ENCODE peak calls at places on chromosomes 12 and 14, in six cellular contexts. One of them, this sample, is unnamed.

GRCh38 chr12:18683603-18684002 is 54.2 kb downstream of the PLCZ1 start:
- DNase-seq in Calu3: no peak
- DNase-seq in adrenal gland: no peak
- DNase-seq in stomach: no peak
- DNase-seq in ascending aorta: no peak
- DNase-seq in cardiac muscle cell: peak; percentile 30
- DNase-seq in this sample: no peak

GRCh38 chr14:104134061-104134965 is 4.1 kb upstream of the KIF26A start:
- DNase-seq in Calu3: no peak
- DNase-seq in adrenal gland: no peak
- DNase-seq in stomach: no peak
- DNase-seq in ascending aorta: no peak
- DNase-seq in cardiac muscle cell: no peak
- DNase-seq in this sample: no peak

GRCh38 chr12:107118624-107119023 is 25.3 kb upstream of the CRY1 start:
- DNase-seq in Calu3: no peak
- DNase-seq in adrenal gland: no peak
- DNase-seq in stomach: no peak
- DNase-seq in ascending aorta: no peak
- DNase-seq in cardiac muscle cell: no peak
- DNase-seq in this sample: peak; percentile 53

GRCh38 chr12:108825205-108825950 is 32.0 kb downstream of the SSH1 start:
- DNase-seq in Calu3: no peak
- DNase-seq in adrenal gland: peak; percentile 33
- DNase-seq in stomach: no peak
- DNase-seq in ascending aorta: no peak
- DNase-seq in cardiac muscle cell: peak; percentile 48
- DNase-seq in this sample: no peak

GRCh38 chr14:69471436-69471835 is 13.1 kb upstream of the PLEKHD1 start:
- DNase-seq in Calu3: no peak
- DNase-seq in adrenal gland: no peak
- DNase-seq in stomach: no peak
- DNase-seq in ascending aorta: no peak
- DNase-seq in cardiac muscle cell: no peak
- DNase-seq in this sample: no peak

GRCh38 chr12:133217219-133217618 is 18.5 kb downstream of the ANHX start:
- DNase-seq in Calu3: no peak
- DNase-seq in adrenal gland: no peak
- DNase-seq in stomach: no peak
- DNase-seq in ascending aorta: no peak
- DNase-seq in cardiac muscle cell: no peak
- DNase-seq in this sample: peak; percentile 74

GRCh38 chr14:103188691-103189480 is 65.6 kb downstream of the TNFAIP2 start:
- DNase-seq in Calu3: peak; percentile 52
- DNase-seq in adrenal gland: no peak
- DNase-seq in stomach: peak; percentile 37
- DNase-seq in ascending aorta: no peak
- DNase-seq in cardiac muscle cell: peak; percentile 34
- DNase-seq in this sample: no peak

GRCh38 chr14:100322138-100322957 is 791 bp upstream of the SLC25A47 start:
- DNase-seq in Calu3: no peak
- DNase-seq in adrenal gland: no peak
- DNase-seq in stomach: no peak
- DNase-seq in ascending aorta: no peak
- DNase-seq in cardiac muscle cell: no peak
- DNase-seq in this sample: no peak

GRCh38 chr14:72318648-72319047 is 386.4 kb downstream of the RGS6 start:
- DNase-seq in Calu3: no peak
- DNase-seq in adrenal gland: no peak
- DNase-seq in stomach: no peak
- DNase-seq in ascending aorta: no peak
- DNase-seq in cardiac muscle cell: no peak
- DNase-seq in this sample: no peak

GRCh38 chr14:35365130-35366047 is 39.2 kb downstream of the NFKBIA start:
- DNase-seq in Calu3: peak; percentile 73
- DNase-seq in adrenal gland: peak; percentile 94
- DNase-seq in stomach: peak; percentile 65
- DNase-seq in ascending aorta: peak; percentile 87
- DNase-seq in cardiac muscle cell: peak; percentile 76
- DNase-seq in this sample: no peak

GRCh38 chr12:100027671-100028070 is 42.9 kb upstream of the ANKS1B start:
- DNase-seq in Calu3: no peak
- DNase-seq in adrenal gland: no peak
- DNase-seq in stomach: no peak
- DNase-seq in ascending aorta: no peak
- DNase-seq in cardiac muscle cell: peak; percentile 5
- DNase-seq in this sample: no peak

GRCh38 chr12:69066420-69067373 is 133.7 kb upstream of the CPM start:
- DNase-seq in Calu3: no peak
- DNase-seq in adrenal gland: no peak
- DNase-seq in stomach: no peak
- DNase-seq in ascending aorta: no peak
- DNase-seq in cardiac muscle cell: no peak
- DNase-seq in this sample: no peak
- TF ChIP-seq CTCF in Calu3: no peak
- TF ChIP-seq CTCF in adrenal gland: no peak
- TF ChIP-seq CTCF in stomach: no peak
- TF ChIP-seq CTCF in ascending aorta: no peak
- TF ChIP-seq CTCF in cardiac muscle cell: no peak
- TF ChIP-seq CTCF in this sample: no peak

GRCh38 chr12:6202846-6203245 is 2.6 kb downstream of the CD9 start:
- DNase-seq in Calu3: no peak
- DNase-seq in adrenal gland: no peak
- DNase-seq in stomach: no peak
- DNase-seq in ascending aorta: no peak
- DNase-seq in cardiac muscle cell: no peak
- DNase-seq in this sample: no peak
- TF ChIP-seq CTCF in Calu3: no peak
- TF ChIP-seq CTCF in adrenal gland: no peak
- TF ChIP-seq CTCF in stomach: no peak
- TF ChIP-seq CTCF in ascending aorta: no peak
- TF ChIP-seq CTCF in cardiac muscle cell: no peak
- TF ChIP-seq CTCF in this sample: no peak

DNA sequence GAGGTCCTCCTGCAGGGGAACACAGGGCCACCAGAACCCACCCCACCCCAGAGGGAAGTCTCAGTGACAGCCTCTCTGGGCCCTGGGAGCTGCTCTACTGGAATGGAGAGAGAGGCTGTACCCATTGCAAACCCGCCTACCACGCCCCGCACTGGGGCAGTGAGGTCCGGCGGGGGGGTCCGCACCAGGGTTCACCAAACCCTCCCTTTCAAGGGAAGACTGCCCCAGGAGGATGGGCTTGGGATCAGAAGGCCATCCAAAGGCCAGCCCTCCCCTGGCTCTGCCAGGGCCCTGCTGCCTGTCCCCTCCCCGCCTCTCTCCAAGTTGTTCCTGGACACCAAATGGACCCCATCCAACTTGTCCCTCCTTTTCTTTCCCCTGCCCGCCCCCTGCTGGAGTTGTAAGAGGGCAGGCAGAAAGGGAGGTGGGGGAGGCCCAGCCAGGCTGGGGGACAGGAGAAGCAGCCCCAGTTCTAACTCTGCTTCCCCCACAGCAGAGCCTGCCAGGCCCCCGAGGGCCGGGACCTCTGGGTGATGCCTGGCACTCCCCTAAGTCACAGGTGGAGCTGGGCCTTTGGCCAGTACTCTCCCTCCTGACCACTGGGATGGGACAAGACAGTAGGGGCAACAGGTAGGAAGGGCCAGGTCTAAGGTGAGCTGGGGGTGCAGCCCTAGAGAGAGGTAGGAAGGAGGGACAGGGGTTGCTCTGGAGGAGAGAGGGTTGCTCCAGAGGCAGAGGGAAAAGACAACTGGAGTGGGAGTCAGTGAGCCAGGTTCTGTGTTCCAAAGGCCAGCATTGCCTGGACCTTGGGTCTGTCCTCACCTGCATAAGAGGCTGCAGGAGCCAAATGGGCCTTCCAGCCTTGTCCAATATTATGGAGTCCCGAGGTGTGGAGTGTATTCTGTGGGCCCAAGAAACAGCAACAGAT is 3.2 kb upstream of the DIO3 start:
- DNase-seq in Calu3: peak; percentile 62
- DNase-seq in adrenal gland: no peak
- DNase-seq in stomach: no peak
- DNase-seq in ascending aorta: no peak
- DNase-seq in cardiac muscle cell: peak; percentile 20
- DNase-seq in this sample: no peak
- TF ChIP-seq CTCF in Calu3: no peak
- TF ChIP-seq CTCF in adrenal gland: no peak
- TF ChIP-seq CTCF in stomach: no peak
- TF ChIP-seq CTCF in ascending aorta: no peak
- TF ChIP-seq CTCF in cardiac muscle cell: peak; percentile 26
- TF ChIP-seq CTCF in this sample: no peak

DNA sequence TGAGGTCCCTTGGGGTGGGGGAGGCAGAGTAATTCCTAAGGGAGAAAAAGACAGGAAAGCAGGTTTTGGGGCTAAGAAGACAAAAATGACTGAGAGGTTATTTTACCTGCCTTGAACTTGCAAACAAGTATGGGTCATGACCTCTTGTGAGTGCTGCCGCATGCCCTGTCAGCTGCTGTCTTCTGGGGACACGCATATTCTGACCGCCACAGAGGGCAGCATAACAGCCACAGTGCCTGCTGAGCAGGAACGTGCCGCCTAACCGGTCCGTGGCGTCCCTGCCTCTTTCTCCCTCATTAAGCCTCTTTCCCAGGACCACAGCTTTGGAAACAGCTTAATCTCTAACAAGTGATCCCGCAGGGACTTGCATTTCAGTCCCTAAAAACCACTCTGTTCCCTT is 51.3 kb upstream of the KCNA1 start:
- DNase-seq in Calu3: no peak
- DNase-seq in adrenal gland: no peak
- DNase-seq in stomach: no peak
- DNase-seq in ascending aorta: no peak
- DNase-seq in cardiac muscle cell: no peak
- DNase-seq in this sample: peak; percentile 57
- TF ChIP-seq CTCF in Calu3: no peak
- TF ChIP-seq CTCF in adrenal gland: no peak
- TF ChIP-seq CTCF in stomach: no peak
- TF ChIP-seq CTCF in ascending aorta: peak; percentile 6
- TF ChIP-seq CTCF in cardiac muscle cell: no peak
- TF ChIP-seq CTCF in this sample: no peak

DNA sequence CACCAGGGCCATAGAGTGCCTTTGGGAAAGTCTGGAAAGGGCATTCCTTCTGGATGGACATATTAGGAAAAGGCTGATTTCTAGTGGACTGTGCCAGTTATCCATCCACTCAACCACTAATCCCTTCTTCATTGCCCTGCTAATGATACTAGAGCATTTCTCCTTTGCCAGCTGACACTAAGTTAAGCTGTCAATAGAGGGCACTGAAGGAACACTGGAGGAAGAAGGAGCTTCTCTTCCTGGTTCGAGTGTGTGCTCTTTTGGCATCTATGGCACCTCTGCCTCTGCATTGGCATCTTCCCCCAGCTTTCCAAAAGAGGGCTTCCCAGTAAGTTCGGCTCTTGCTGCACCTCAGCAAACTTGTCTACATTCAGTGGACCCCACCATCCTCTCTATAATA is 165.4 kb downstream of the DERA start:
- DNase-seq in Calu3: peak; percentile 34
- DNase-seq in adrenal gland: no peak
- DNase-seq in stomach: no peak
- DNase-seq in ascending aorta: no peak
- DNase-seq in cardiac muscle cell: peak; percentile 39
- DNase-seq in this sample: no peak
- TF ChIP-seq CTCF in Calu3: peak; percentile 38
- TF ChIP-seq CTCF in adrenal gland: no peak
- TF ChIP-seq CTCF in stomach: no peak
- TF ChIP-seq CTCF in ascending aorta: no peak
- TF ChIP-seq CTCF in cardiac muscle cell: peak; percentile 41
- TF ChIP-seq CTCF in this sample: peak; percentile 37

GRCh38 chr12:94781835-94782234 is 131.5 kb upstream of the TMCC3 start:
- DNase-seq in Calu3: no peak
- DNase-seq in adrenal gland: no peak
- DNase-seq in stomach: no peak
- DNase-seq in ascending aorta: no peak
- DNase-seq in cardiac muscle cell: no peak
- DNase-seq in this sample: no peak

GRCh38 chr12:94779520-94779919 is 129.2 kb upstream of the TMCC3 start:
- DNase-seq in Calu3: no peak
- DNase-seq in adrenal gland: no peak
- DNase-seq in stomach: no peak
- DNase-seq in ascending aorta: no peak
- DNase-seq in cardiac muscle cell: peak; percentile 89
- DNase-seq in this sample: no peak

GRCh38 chr12:94783343-94783742 is 133.0 kb upstream of the TMCC3 start:
- DNase-seq in Calu3: no peak
- DNase-seq in adrenal gland: no peak
- DNase-seq in stomach: no peak
- DNase-seq in ascending aorta: no peak
- DNase-seq in cardiac muscle cell: no peak
- DNase-seq in this sample: no peak

GRCh38 chr12:94788298-94788697 is 137.9 kb upstream of the TMCC3 start:
- DNase-seq in Calu3: no peak
- DNase-seq in adrenal gland: no peak
- DNase-seq in stomach: no peak
- DNase-seq in ascending aorta: no peak
- DNase-seq in cardiac muscle cell: no peak
- DNase-seq in this sample: no peak

DNA sequence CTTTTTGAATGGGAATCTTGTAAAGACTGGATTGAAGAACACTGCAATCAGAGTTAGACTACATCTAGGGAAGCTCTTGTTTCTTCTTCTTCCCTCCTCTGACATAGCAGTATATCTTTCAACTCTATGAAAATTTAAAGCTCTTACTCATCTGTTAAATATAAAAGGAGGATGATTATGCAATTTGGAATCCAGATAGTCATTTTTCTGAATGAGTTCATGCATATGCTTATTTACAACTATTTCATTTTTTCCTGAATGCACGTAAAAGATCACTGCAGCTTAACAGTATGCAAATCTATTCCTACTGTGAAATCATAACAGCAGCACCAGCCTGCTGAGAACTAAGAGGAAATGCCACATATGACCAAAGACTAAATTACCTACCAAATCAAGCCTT is 133.5 kb upstream of the TMCC3 start:
- DNase-seq in Calu3: no peak
- DNase-seq in adrenal gland: no peak
- DNase-seq in stomach: no peak
- DNase-seq in ascending aorta: no peak
- DNase-seq in cardiac muscle cell: no peak
- DNase-seq in this sample: no peak
- TF ChIP-seq CTCF in Calu3: no peak
- TF ChIP-seq CTCF in adrenal gland: no peak
- TF ChIP-seq CTCF in stomach: no peak
- TF ChIP-seq CTCF in ascending aorta: no peak
- TF ChIP-seq CTCF in cardiac muscle cell: no peak
- TF ChIP-seq CTCF in this sample: no peak